ENCODE peak calls at places on chromosome 1, in eight cellular contexts. B is ovary, L is lower leg skin, W is mesendoderm, M is PC-9, U is transverse colon, I is AG09309, Z is fibroblast of mammary gland. D is an unnamed sample.

GRCh38 chr1:232302376-232303049 is 327.4 kb downstream of the SIPA1L2 start:
- DNase-seq in B (no peak), L (no peak), W (peak), M (no peak), U (no peak), I (no peak), Z (no peak), D (no peak)

GRCh38 chr1:53549781-53550180 is 90.6 kb downstream of the DMRTB1 start:
- DNase-seq in B (peak), L (no peak), W (no peak), M (no peak), U (no peak), I (no peak), Z (no peak), D (no peak)

GRCh38 chr1:228394571-228395394 is 11.9 kb downstream of the TRIM11 start:
- DNase-seq in B (no peak), L (peak), W (no peak), M (no peak), U (no peak), I (no peak), Z (no peak), D (no peak)

GRCh38 chr1:233244183-233244582 is 51.3 kb downstream of the PCNX2 start:
- DNase-seq in B (no peak), L (no peak), W (no peak), M (no peak), U (peak), I (peak), Z (peak), D (peak)

GRCh38 chr1:95018602-95019369 is 54.0 kb downstream of the ALG14 start:
- DNase-seq in B (no peak), L (no peak), W (no peak), M (peak), U (no peak), I (no peak), Z (peak), D (no peak)

GRCh38 chr1:245382981-245383380 is 228.2 kb downstream of the KIF26B start:
- DNase-seq in B (no peak), L (no peak), W (no peak), M (no peak), U (no peak), I (no peak), Z (no peak), D (no peak)

GRCh38 chr1:56837244-56837926 is 17.2 kb upstream of the C8A start:
- DNase-seq in B (no peak), L (no peak), W (peak), M (no peak), U (no peak), I (peak), Z (no peak), D (no peak)

GRCh38 chr1:231665046-231665445 is 38.5 kb downstream of the DISC1 start:
- DNase-seq in B (no peak), L (no peak), W (no peak), M (no peak), U (no peak), I (no peak), Z (no peak), D (no peak)

GRCh38 chr1:197919523-197920301 is 2.5 kb downstream of the LHX9 start:
- DNase-seq in B (no peak), L (no peak), W (no peak), M (no peak), U (no peak), I (no peak), Z (no peak), D (no peak)

GRCh38 chr1:244395965-244396364 is 55.7 kb downstream of the ADSS2 start:
- DNase-seq in B (no peak), L (no peak), W (peak), M (no peak), U (no peak), I (no peak), Z (no peak), D (no peak)

GRCh38 chr1:32611859-32612188 is 38.5 kb downstream of the ZBTB8OS start:
- DNase-seq in B (no peak), L (no peak), W (no peak), M (no peak), U (no peak), I (no peak), Z (no peak), D (no peak)
- H3K4me3 ChIP-seq in B (peak), L (peak), W (peak), M (peak), U (peak), I (peak), Z (peak), D (peak)

GRCh38 chr1:220527279-220528048 is 472 bp upstream of the MARK1 start:
- DNase-seq in B (no peak), L (no peak), W (peak), M (no peak), U (peak), I (no peak), Z (no peak), D (no peak)

GRCh38 chr1:220528049-220528678 is at the start of gene MARK1:
- DNase-seq in B (peak), L (peak), W (peak), M (peak), U (peak), I (no peak), Z (peak), D (no peak)

GRCh38 chr1:220526294-220526693 is 1.6 kb upstream of the MARK1 start:
- DNase-seq in B (no peak), L (no peak), W (peak), M (no peak), U (no peak), I (no peak), Z (no peak), D (no peak)

GRCh38 chr1:220528679-220529529 is 968 bp downstream of the MARK1 start:
- DNase-seq in B (no peak), L (peak), W (peak), M (no peak), U (peak), I (no peak), Z (no peak), D (no peak)

GRCh38 chr1:220529530-220529920 is 1.6 kb downstream of the MARK1 start:
- DNase-seq in B (no peak), L (no peak), W (no peak), M (no peak), U (no peak), I (no peak), Z (no peak), D (no peak)
- H3K4me3 ChIP-seq in B (peak), L (no peak), W (peak), M (peak), U (peak), I (no peak), Z (peak), D (no peak)

DNA sequence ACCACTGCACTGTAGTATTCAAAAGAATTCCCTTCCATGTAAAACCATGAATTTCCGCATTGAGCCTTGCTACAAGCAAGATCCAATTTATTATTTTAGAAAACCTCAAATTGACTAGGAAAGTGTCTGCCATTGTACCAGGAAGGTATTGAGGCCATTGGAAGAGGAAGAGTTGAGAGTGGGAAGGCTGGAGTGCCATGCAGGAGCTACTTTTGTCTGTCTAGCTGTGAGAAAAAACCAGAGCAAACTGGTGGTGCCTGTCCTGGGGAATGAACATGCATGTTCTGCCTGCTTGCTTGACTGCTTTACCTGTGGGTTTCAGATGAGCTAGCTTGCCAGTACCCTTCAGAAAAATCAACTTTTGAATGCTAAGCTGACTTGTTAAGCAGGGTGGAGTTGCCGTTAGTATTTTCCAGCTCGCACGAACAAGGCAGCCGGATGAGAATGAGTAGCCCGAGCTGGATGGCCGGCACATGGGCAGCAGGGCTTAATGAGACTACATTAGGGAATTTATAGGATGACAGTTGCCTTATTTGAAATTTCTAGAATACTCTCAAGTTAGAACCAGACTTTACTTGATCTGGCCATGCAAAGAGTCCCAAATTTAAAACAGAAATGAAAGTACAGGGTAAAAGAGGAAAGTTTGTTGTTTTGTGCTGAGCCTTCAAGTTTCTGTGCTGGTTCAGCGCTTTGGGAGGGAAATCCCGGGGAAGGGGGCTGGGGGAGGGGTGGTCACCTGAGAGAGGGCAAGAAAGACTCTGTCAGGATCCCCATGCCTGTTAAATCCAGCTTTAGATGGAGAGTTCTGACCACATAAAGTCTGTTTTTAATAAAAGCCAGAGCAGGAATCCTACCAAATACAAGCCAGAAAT is 29.6 kb upstream of the C1orf105 start:
- DNase-seq in B (peak), L (no peak), W (peak), M (no peak), U (peak), I (no peak), Z (peak), D (no peak)
- H3K4me3 ChIP-seq in B (peak), L (no peak), W (no peak), M (no peak), U (no peak), I (no peak), Z (no peak), D (no peak)

GRCh38 chr1:61122389-61122788 is 40.0 kb downstream of the NFIA start:
- DNase-seq in B (no peak), L (no peak), W (no peak), M (no peak), U (no peak), I (no peak), Z (no peak), D (no peak)

GRCh38 chr1:61119085-61119484 is 36.7 kb downstream of the NFIA start:
- DNase-seq in B (no peak), L (no peak), W (no peak), M (no peak), U (no peak), I (no peak), Z (peak), D (no peak)

GRCh38 chr1:61120998-61121397 is 38.6 kb downstream of the NFIA start:
- DNase-seq in B (no peak), L (no peak), W (no peak), M (no peak), U (no peak), I (no peak), Z (peak), D (no peak)

GRCh38 chr1:61121631-61122030 is 39.3 kb downstream of the NFIA start:
- DNase-seq in B (no peak), L (no peak), W (no peak), M (no peak), U (no peak), I (no peak), Z (no peak), D (no peak)

DNA sequence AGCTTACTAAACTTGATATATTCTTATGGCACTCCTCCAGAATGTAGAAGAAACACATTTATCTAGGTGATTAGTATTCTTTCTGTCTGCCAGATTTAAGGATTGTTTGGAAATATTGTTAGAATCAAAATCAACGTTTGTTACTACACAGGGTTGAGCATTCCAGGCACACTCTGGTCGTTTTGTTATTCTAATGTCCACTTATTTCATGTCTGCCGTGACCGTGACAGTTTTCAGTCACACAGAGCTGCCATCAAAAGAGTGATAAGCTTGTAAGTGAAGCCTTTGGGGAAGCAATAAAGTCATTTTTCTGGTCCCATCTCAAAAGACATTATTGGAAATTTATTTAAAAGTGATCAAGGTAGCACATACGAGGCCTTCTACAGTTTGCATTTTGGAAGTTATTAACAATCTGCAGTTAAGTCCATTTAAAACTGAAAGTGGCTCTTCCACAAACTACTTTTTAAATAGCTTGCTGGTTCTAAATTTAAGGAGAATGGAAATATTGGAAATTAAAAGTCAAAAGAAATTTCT is 38.0 kb downstream of the NFIA start:
- DNase-seq in B (no peak), L (no peak), W (no peak), M (no peak), U (no peak), I (no peak), Z (no peak), D (no peak)
- H3K4me3 ChIP-seq in B (peak), L (no peak), W (no peak), M (no peak), U (no peak), I (no peak), Z (no peak), D (peak)

DNA sequence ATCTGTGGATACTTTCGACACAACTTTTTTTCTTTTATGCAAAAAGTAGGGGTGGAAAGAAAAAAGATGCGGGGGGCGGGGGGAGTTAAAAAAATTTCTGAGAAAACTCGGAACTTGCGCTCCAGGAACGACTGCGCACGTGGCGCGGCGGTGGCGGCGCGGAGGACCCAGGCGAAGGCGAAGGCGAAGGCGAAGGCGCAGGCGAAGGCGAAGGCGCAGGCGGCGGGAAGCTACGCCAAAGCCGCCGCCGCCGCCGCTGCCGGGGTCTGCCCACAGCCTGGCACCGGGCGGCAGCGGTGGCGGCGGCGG is 208 bp upstream of the BARHL2 start:
- DNase-seq in B (no peak), L (no peak), W (no peak), M (no peak), U (no peak), I (no peak), Z (no peak), D (no peak)
- H3K4me3 ChIP-seq in B (no peak), L (no peak), W (no peak), M (no peak), U (peak), I (no peak), Z (no peak), D (no peak)

DNA sequence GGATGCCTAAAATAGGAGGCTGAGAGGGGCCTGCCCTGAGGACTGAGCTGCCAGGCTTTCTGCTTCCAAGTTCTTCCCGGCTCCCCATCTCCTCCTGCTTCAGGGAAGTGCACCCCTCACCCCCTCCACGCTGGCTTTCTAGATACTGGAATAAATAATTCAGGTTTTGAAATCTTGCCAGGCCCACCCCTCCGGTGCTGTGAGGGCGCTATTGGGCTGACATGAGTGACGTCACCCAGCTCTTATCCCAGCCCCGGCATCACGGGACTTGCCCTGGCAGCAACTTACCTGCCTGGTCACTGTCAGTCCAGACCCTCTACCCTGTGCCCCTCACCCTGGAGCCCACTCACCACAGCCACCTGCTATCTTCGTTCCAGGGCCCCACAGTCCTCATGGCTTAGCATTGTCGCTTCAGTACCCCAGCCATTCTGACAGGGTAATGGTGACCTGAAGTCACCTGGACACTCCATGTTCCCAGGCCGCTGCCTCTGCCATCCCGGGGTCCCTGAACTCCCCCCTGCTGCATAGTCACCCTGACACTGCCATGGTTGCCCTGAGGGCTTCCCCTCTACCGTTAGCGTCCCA is 819 bp upstream of the GPR3 start:
- DNase-seq in B (no peak), L (no peak), W (peak), M (no peak), U (peak), I (no peak), Z (peak), D (no peak)
- H3K4me3 ChIP-seq in B (no peak), L (no peak), W (peak), M (peak), U (peak), I (peak), Z (peak), D (no peak)